ENCODE peak calls at places on chromosomes 7 and 10, in seven cellular contexts. H is MM.1S, Z is uterus, D is mucosa of descending colon, E is body of pancreas, P is Panc1, F is A673. K is an unnamed sample. For H3K4me1, the result is how much of the 10 kb centered on the place peaks cover.

GRCh38 chr7:15750741-15751140 is 64.3 kb upstream of the MEOX2 start:
- DNase-seq in H (no peak), Z (no peak), D (no peak), E (no peak), P (no peak), F (no peak), K (no peak)

GRCh38 chr7:135661311-135662122 is 797 bp upstream of the STMP1 start:
- DNase-seq in H (no peak), Z (no peak), D (no peak), E (no peak), P (no peak), F (no peak), K (no peak)

GRCh38 chr7:105718511-105718925 is 137.2 kb upstream of the EFCAB10 start:
- DNase-seq in H (no peak), Z (no peak), D (no peak), E (peak), P (no peak), F (no peak), K (peak)

GRCh38 chr10:71842424-71842823 is 8.6 kb downstream of the PSAP start:
- DNase-seq in H (no peak), Z (no peak), D (no peak), E (no peak), P (no peak), F (no peak), K (no peak)

GRCh38 chr10:110701618-110701971 is 57.5 kb downstream of the RBM20 start:
- DNase-seq in H (no peak), Z (no peak), D (no peak), E (no peak), P (no peak), F (no peak), K (no peak)

GRCh38 chr7:55476071-55476803 is 96.1 kb downstream of the VOPP1 start:
- DNase-seq in H (no peak), Z (no peak), D (no peak), E (no peak), P (no peak), F (peak), K (peak)

GRCh38 chr10:26969145-26969926 is 108.6 kb upstream of the ABI1 start:
- DNase-seq in H (no peak), Z (no peak), D (no peak), E (no peak), P (no peak), F (no peak), K (no peak)

GRCh38 chr7:77265666-77266065 is 66.0 kb upstream of the FGL2 start:
- DNase-seq in H (peak), Z (no peak), D (no peak), E (no peak), P (no peak), F (no peak), K (no peak)

GRCh38 chr10:130727766-130728490 is 583.6 kb downstream of the TCERG1L start:
- DNase-seq in H (no peak), Z (no peak), D (no peak), E (no peak), P (no peak), F (no peak), K (no peak)

GRCh38 chr10:131396108-131397010 is 84.8 kb upstream of the TCERG1L start:
- DNase-seq in H (no peak), Z (no peak), D (no peak), E (no peak), P (no peak), F (no peak), K (no peak)

GRCh38 chr10:97365761-97366351 is 31.3 kb upstream of the FRAT2 start:
- DNase-seq in H (no peak), Z (no peak), D (no peak), E (no peak), P (no peak), F (no peak), K (no peak)

GRCh38 chr10:88623835-88624234 is 37.3 kb downstream of the LIPJ start:
- DNase-seq in H (no peak), Z (no peak), D (no peak), E (no peak), P (no peak), F (no peak), K (no peak)

GRCh38 chr10:63145782-63146181 is 12.7 kb downstream of the NRBF2 start:
- DNase-seq in H (no peak), Z (no peak), D (no peak), E (no peak), P (no peak), F (peak), K (no peak)

GRCh38 chr10:7797582-7797981 is 9.6 kb downstream of the ATP5F1C start:
- DNase-seq in H (no peak), Z (no peak), D (no peak), E (no peak), P (no peak), F (no peak), K (peak)

GRCh38 chr10:18737236-18737635 is 78.0 kb downstream of the ARL5B start:
- DNase-seq in H (no peak), Z (no peak), D (no peak), E (no peak), P (no peak), F (no peak), K (no peak)

GRCh38 chr7:37999673-38000072 is 79.2 kb downstream of the EPDR1 start:
- DNase-seq in H (no peak), Z (no peak), D (no peak), E (no peak), P (no peak), F (no peak), K (no peak)

GRCh38 chr10:70440296-70441160 is 953 bp downstream of the NODAL start:
- DNase-seq in H (no peak), Z (no peak), D (no peak), E (no peak), P (no peak), F (no peak), K (no peak)

GRCh38 chr7:65250216-65250615 is 123.4 kb upstream of the ZNF92 start:
- DNase-seq in H (no peak), Z (no peak), D (no peak), E (no peak), P (no peak), F (no peak), K (no peak)

GRCh38 chr7:82559203-82559805 is 115.7 kb upstream of the CACNA2D1 start:
- DNase-seq in H (peak), Z (no peak), D (no peak), E (peak), P (no peak), F (no peak), K (no peak)

GRCh38 chr10:92699518-92700272 is 9.9 kb downstream of the HHEX start:
- DNase-seq in H (no peak), Z (no peak), D (peak), E (no peak), P (no peak), F (peak), K (peak)

GRCh38 chr7:50714851-50715250 is 67.8 kb downstream of the GRB10 start:
- DNase-seq in H (no peak), Z (no peak), D (no peak), E (peak), P (no peak), F (no peak), K (no peak)

GRCh38 chr10:29470355-29470705 is 164.4 kb downstream of the SVIL start:
- DNase-seq in H (no peak), Z (no peak), D (no peak), E (no peak), P (no peak), F (peak), K (no peak)

GRCh38 chr7:90613088-90613498 is 17.0 kb downstream of the CDK14 start:
- DNase-seq in H (no peak), Z (no peak), D (no peak), E (no peak), P (no peak), F (peak), K (no peak)

GRCh38 chr10:58979713-58980112 is 196.7 kb upstream of the PHYHIPL start:
- DNase-seq in H (no peak), Z (no peak), D (no peak), E (no peak), P (no peak), F (no peak), K (no peak)
- H3K4me3 ChIP-seq in H (no peak), Z (no peak), D (no peak), E (no peak), P (no peak), F (no peak), K (no peak)

GRCh38 chr10:80506189-80506575 is 31.5 kb upstream of the SH2D4B start:
- DNase-seq in H (no peak), Z (no peak), D (no peak), E (no peak), P (no peak), F (no peak), K (no peak)
- H3K4me1 ChIP-seq in H (under half), Z (under half), D (under half), E (under half), P (under half), F (under half), K (under half)

DNA sequence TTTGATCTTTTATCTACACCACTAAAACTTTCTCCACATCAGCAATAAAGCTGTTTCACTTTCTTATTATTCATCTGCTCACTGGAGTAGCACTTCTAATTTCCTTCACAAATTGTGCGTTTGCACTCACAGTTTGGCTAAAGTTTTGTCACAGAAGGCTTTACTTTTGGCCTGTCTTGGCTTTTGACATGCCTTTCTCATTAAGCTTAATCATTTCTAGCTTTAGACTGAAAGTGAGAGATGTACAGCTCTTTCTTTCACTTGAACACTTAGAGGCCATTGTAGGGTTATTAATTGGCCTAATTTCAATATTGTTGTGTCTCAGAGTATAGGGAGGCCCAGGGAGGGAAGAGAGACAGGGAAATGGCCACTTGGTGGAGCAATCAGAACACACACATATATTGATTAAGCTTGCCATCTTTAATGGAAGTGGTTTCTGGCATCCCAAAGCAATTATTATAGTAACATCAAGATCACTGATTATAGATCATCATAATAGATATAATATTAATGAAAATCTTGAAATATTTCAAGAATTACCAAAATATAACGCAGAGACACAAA is 512.5 kb downstream of the ETV1 start:
- DNase-seq in H (peak), Z (no peak), D (no peak), E (no peak), P (no peak), F (peak), K (peak)
- TF ChIP-seq CTCF in H (no peak), Z (no peak), D (no peak), E (no peak), P (peak), F (peak), K (no peak)

DNA sequence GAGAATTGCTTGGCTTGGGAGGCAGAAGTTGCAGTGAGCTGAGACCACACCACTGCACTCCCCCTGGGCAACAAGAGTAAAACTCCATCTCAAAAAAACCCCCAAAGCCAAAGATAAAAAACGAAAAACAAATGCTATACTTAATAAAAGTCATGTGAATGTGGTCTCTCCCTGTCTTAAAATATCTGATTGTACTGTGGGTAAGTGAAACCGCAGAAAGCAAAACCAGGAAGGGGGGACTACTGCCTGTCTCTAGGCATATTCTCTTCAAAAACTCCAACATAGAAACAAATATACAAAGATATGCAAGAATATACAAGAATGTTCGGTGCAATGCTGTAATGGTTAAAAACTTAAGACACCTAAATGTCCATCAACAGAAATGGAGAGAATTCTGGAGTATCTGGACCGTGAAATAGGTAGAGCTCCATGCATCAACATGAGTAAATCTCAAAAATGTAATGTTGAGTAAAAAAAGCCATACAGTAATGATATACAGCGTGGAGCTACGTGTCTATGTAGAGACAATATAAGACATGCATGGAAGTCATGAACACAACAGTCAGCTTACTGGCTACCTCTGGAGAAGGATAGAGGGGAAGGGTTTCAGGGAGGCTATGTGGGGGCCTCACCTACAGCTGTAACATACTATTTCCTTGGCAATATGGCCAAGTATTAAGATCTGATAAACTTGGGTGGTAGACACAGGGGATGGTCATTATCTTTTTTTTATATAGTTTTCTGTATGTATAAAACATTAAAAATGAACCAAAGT is 2.1 kb downstream of the ZNF394 start:
- DNase-seq in H (no peak), Z (no peak), D (no peak), E (no peak), P (no peak), F (no peak), K (no peak)
- H3K4me3 ChIP-seq in H (peak), Z (peak), D (no peak), E (no peak), P (peak), F (peak), K (peak)

DNA sequence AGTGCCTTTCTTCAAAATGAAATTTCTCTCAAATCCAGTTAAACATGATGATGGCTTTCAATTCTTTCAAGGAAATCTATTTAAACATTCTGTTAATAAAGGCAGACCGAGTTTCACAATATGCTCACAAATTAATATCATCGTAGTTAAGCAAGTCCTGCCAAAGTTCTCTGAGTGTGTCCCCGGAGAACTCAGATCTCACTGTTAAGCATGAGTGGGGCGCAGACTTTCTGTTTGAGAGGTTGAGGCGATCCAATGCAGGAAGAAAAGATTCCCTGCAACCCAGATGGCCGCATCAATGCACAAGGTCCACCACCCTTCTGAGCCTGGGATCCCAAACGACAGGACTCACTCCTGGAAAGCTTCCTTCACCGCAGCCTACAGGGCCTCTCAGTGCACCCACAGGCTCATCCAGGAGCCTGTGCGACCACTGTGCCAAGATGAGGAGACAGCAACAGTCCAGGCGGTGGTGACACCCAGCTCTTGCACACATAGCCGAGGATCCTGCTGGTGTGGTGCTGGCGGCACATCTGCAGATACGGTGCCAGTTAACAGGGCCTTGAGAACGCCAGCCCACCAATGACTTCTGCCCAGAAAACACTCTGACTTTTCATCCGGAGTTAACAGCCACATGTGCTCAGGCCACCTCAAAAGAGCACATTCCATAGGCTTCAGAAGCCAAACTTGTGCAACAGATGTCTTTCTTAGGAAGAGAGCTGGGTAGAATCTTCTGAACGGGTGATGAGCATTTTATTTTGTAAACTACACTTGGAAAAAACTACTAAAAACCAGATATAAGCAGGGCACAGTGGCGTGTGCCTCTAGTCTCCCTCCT is 102.1 kb downstream of the ZRANB1 start:
- DNase-seq in H (no peak), Z (no peak), D (no peak), E (no peak), P (no peak), F (no peak), K (no peak)
- H3K4me1 ChIP-seq in H (under half), Z (under half), D (under half), E (half or more), P (under half), F (half or more), K (under half)

GRCh38 chr7:35971133-35971995 is 170.5 kb downstream of the SEPTIN7 start:
- DNase-seq in H (peak), Z (no peak), D (peak), E (no peak), P (no peak), F (no peak), K (no peak)
- TF ChIP-seq CTCF in H (peak), Z (no peak), D (no peak), E (peak), P (peak), F (no peak), K (peak)